ENCODE peak calls at places on chromosomes 1 and 21, in nine cellular contexts. E is pancreas, C is GM13977, P is cardiac fibroblast, I is left colon, Y is dermis blood vessel endothelial cell, S is Right ventricle myocardium superior, N is HuH-7, L is prostate gland. Q is an unnamed sample.

GRCh38 chr1:22710688-22711024 is at the start of gene EPHB2:
- DNase-seq in E (peak), S (peak), P (no peak), I (peak), L (peak), C (peak), N (peak), Y (peak), Q (no peak)

GRCh38 chr1:58584082-58584895 is 7.2 kb upstream of the TACSTD2 start:
- DNase-seq in Y (peak), C (peak), L (peak), E (peak), I (no peak), P (peak), S (peak), N (peak), Q (peak)

GRCh38 chr1:31511848-31512615 is 64.3 kb upstream of the TINAGL1 start:
- DNase-seq in P (no peak), N (no peak), S (no peak), C (no peak), E (no peak), L (no peak), I (no peak), Y (no peak), Q (no peak)

GRCh38 chr1:53567458-53568250 is 108.5 kb downstream of the DMRTB1 start:
- DNase-seq in E (no peak), Y (no peak), L (no peak), C (no peak), P (no peak), S (no peak), I (no peak), N (no peak), Q (no peak)

GRCh38 chr1:239189998-239190512 is 196.3 kb upstream of the CHRM3 start:
- DNase-seq in Y (no peak), I (no peak), C (no peak), L (no peak), S (no peak), E (no peak), P (no peak), N (no peak), Q (no peak)

GRCh38 chr1:39494671-39495410 is 3.4 kb downstream of the BMP8A start:
- DNase-seq in L (no peak), C (no peak), I (no peak), E (no peak), P (no peak), N (no peak), Y (no peak), S (no peak), Q (no peak)

GRCh38 chr1:227518876-227519275 is 44.5 kb upstream of the ZNF678 start:
- DNase-seq in S (no peak), Y (no peak), C (no peak), N (no peak), E (no peak), I (no peak), L (no peak), P (no peak), Q (no peak)

GRCh38 chr1:19644761-19645543 is 841 bp downstream of the NBL1 start:
- DNase-seq in L (peak), P (peak), S (no peak), I (peak), E (no peak), Y (peak), C (peak), N (no peak), Q (no peak)

GRCh38 chr1:205542367-205542766 is 37.9 kb downstream of the CDK18 start:
- DNase-seq in E (no peak), Y (peak), S (no peak), C (no peak), N (no peak), I (no peak), P (no peak), L (no peak), Q (no peak)

GRCh38 chr1:154170547-154171221 is 15.8 kb upstream of the NUP210L start:
- DNase-seq in I (no peak), N (no peak), S (no peak), C (peak), P (no peak), L (no peak), E (no peak), Y (no peak), Q (no peak)

GRCh38 chr21:42536601-42537000 is 22.9 kb downstream of the SLC37A1 start:
- DNase-seq in Y (no peak), P (no peak), L (no peak), N (no peak), C (no peak), E (no peak), S (no peak), I (no peak), Q (no peak)

GRCh38 chr1:225653463-225654276 is 747 bp upstream of the ENAH start:
- DNase-seq in C (no peak), Y (peak), P (peak), I (peak), S (peak), E (peak), L (peak), N (peak), Q (peak)

GRCh38 chr1:1781526-1781903 is 3.2 kb upstream of the NADK start:
- DNase-seq in S (no peak), N (no peak), L (no peak), I (peak), C (no peak), Y (no peak), P (no peak), E (no peak), Q (no peak)

GRCh38 chr1:2910211-2910610 is 108.7 kb upstream of the TTC34 start:
- DNase-seq in N (no peak), S (no peak), L (no peak), C (no peak), P (no peak), I (no peak), Y (no peak), E (no peak), Q (no peak)

GRCh38 chr1:44413740-44414139 is 8.7 kb downstream of the RNF220 start:
- DNase-seq in E (no peak), P (no peak), C (no peak), S (no peak), L (no peak), Y (no peak), I (no peak), N (no peak), Q (no peak)

GRCh38 chr1:31689821-31690220 is 14.0 kb downstream of the COL16A1 start:
- DNase-seq in Y (peak), S (no peak), P (peak), I (no peak), E (no peak), N (no peak), L (no peak), C (no peak), Q (no peak)

GRCh38 chr1:41268154-41268770 is 26.2 kb upstream of the SCMH1 start:
- DNase-seq in C (peak), S (peak), P (peak), E (peak), I (peak), L (peak), Y (peak), N (peak), Q (peak)

GRCh38 chr21:44304846-44305245 is 5.0 kb downstream of the PFKL start:
- DNase-seq in E (no peak), N (peak), C (peak), L (peak), I (peak), Y (peak), P (peak), S (no peak), Q (no peak)

GRCh38 chr1:94110946-94111740 is 9.8 kb downstream of the ABCA4 start:
- DNase-seq in L (no peak), N (no peak), E (no peak), Y (no peak), I (no peak), S (no peak), C (no peak), P (no peak), Q (no peak)

GRCh38 chr1:207862241-207862787 is 48.6 kb downstream of the CD34 start:
- DNase-seq in N (no peak), Y (no peak), I (no peak), L (no peak), P (no peak), S (no peak), C (no peak), E (no peak), Q (no peak)

GRCh38 chr1:92909321-92909720 is 51.9 kb downstream of the DIPK1A start:
- DNase-seq in P (peak), L (no peak), E (no peak), S (no peak), C (no peak), Y (no peak), N (no peak), I (no peak), Q (no peak)

GRCh38 chr1:94688646-94689045 is 131.5 kb upstream of the SLC44A3 start:
- DNase-seq in Y (no peak), L (no peak), I (no peak), S (no peak), P (no peak), E (no peak), C (no peak), N (no peak), Q (peak)

GRCh38 chr1:32867151-32867550 is 3.6 kb downstream of the FNDC5 start:
- DNase-seq in I (no peak), E (no peak), N (no peak), C (no peak), S (no peak), P (no peak), L (no peak), Y (no peak), Q (no peak)

GRCh38 chr1:113931456-113931855 is 2.3 kb downstream of the HIPK1 start:
- DNase-seq in I (no peak), Y (peak), C (no peak), E (no peak), S (no peak), P (peak), L (peak), N (no peak), Q (no peak)

Q was measured in lung.